ENCODE peak calls at places on chromosome 1, in seven cellular contexts. L is MV-4-11, X is adrenal gland, S is NCI-H1436, C is heart right ventricle, M is EL, U is NCI-H1105. W is an unnamed sample.

GRCh38 chr1:35883681-35884155 is 709 bp downstream of the AGO1 start:
- DNase-seq in L (no peak), X (peak; percentile 60), S (peak; percentile 65), C (peak; percentile 40), M (peak; percentile 49), U (peak; percentile 58), W (no peak)

GRCh38 chr1:19949016-19949415 is 25.6 kb upstream of the PLA2G2E start:
- DNase-seq in L (peak; percentile 1), X (no peak), S (no peak), C (no peak), M (peak; percentile 75), U (no peak), W (no peak)

GRCh38 chr1:65020774-65021173 is 54.4 kb upstream of the JAK1 start:
- DNase-seq in L (no peak), X (no peak), S (no peak), C (no peak), M (peak; percentile 11), U (no peak), W (no peak)

GRCh38 chr1:18320051-18320450 is 160.7 kb upstream of the KLHDC7A start:
- DNase-seq in L (no peak), X (no peak), S (no peak), C (no peak), M (no peak), U (no peak), W (no peak)

GRCh38 chr1:2050482-2050792 is 226 bp downstream of the PRKCZ start:
- DNase-seq in L (no peak), X (no peak), S (no peak), C (no peak), M (no peak), U (no peak), W (no peak)

GRCh38 chr1:171142081-171142450 is 43.0 kb upstream of the FMO2 start:
- DNase-seq in L (no peak), X (peak; percentile 24), S (no peak), C (peak; percentile 65), M (peak; percentile 62), U (no peak), W (no peak)

GRCh38 chr1:110255388-110255787 is 45.3 kb downstream of the KCNC4 start:
- DNase-seq in L (peak; percentile 21), X (no peak), S (peak; percentile 14), C (no peak), M (no peak), U (peak; percentile 12), W (peak; percentile 52)

GRCh38 chr1:170145691-170146676 is at the start of gene NTMT2:
- DNase-seq in L (no peak), X (peak; percentile 23), S (no peak), C (peak; percentile 63), M (no peak), U (peak; percentile 46), W (no peak)

GRCh38 chr1:30748699-30749401 is 8.7 kb downstream of the LAPTM5 start:
- DNase-seq in L (peak; percentile 86), X (no peak), S (peak; percentile 14), C (no peak), M (no peak), U (no peak), W (no peak)

GRCh38 chr1:84206416-84206815 is 62.3 kb downstream of the PRKACB start:
- DNase-seq in L (no peak), X (no peak), S (no peak), C (no peak), M (no peak), U (peak; percentile 24), W (no peak)

GRCh38 chr1:99661780-99662179 is 15.9 kb downstream of the PALMD start:
- DNase-seq in L (no peak), X (no peak), S (no peak), C (no peak), M (no peak), U (no peak), W (no peak)

GRCh38 chr1:229117664-229118300 is 153.1 kb upstream of the RAB4A start:
- DNase-seq in L (no peak), X (peak; percentile 85), S (no peak), C (peak; percentile 43), M (peak; percentile 33), U (peak; percentile 52), W (no peak)

GRCh38 chr1:110604586-110605148 is 1.5 kb downstream of the KCNA2 start:
- DNase-seq in L (no peak), X (no peak), S (no peak), C (no peak), M (no peak), U (no peak), W (no peak)

GRCh38 chr1:3069491-3070303 is 694 bp downstream of the PRDM16 start:
- DNase-seq in L (no peak), X (peak; percentile 34), S (peak; percentile 57), C (peak; percentile 68), M (peak; percentile 46), U (peak; percentile 28), W (peak; percentile 21)

GRCh38 chr1:53656062-53656915 is 82.7 kb downstream of the GLIS1 start:
- DNase-seq in L (peak; percentile 1), X (no peak), S (no peak), C (no peak), M (peak; percentile 89), U (no peak), W (peak; percentile 43)

GRCh38 chr1:158353333-158354038 is at the start of gene CD1E:
- DNase-seq in L (peak; percentile 40), X (no peak), S (no peak), C (no peak), M (no peak), U (no peak), W (no peak)

W was measured in KBM-7.